ENCODE peak calls at places on chromosomes 6 and 20, in ten cellular contexts. R is mesendoderm, P is dorsolateral prefrontal cortex, G is substantia nigra, U is body of pancreas, E is esophagus squamous epithelium, T is tibial nerve, B is mesenchymal stem cell, S is small intestine, C is HepG2. Y is an unnamed sample.

GRCh38 chr6:80767808-80768207 is 661.3 kb downstream of the BCKDHB start:
- DNase-seq in P (no peak), R (peak), B (peak), E (no peak), G (no peak), T (peak), U (no peak), S (no peak), C (no peak), Y (peak)

GRCh38 chr6:30101423-30101938 is 11.4 kb downstream of the TRIM31 start:
- DNase-seq in B (peak), E (no peak), G (no peak), U (no peak), T (no peak), P (no peak), S (peak), C (peak), R (no peak), Y (no peak)

GRCh38 chr20:15817351-15817750 is 755.9 kb downstream of the KIF16B start:
- DNase-seq in E (no peak), U (no peak), C (no peak), R (no peak), G (no peak), B (no peak), T (no peak), S (no peak), P (no peak), Y (no peak)

GRCh38 chr20:45157977-45158376 is 16.7 kb upstream of the PI3 start:
- DNase-seq in R (no peak), G (no peak), B (peak), E (no peak), T (no peak), C (no peak), P (no peak), U (no peak), S (peak), Y (peak)

GRCh38 chr6:52389626-52390360 is 27.8 kb downstream of the PAQR8 start:
- DNase-seq in U (peak), S (peak), B (peak), T (no peak), G (no peak), R (no peak), C (peak), E (no peak), P (no peak), Y (no peak)

GRCh38 chr20:50788045-50788867 is 6.6 kb upstream of the BCAS4 start:
- DNase-seq in U (peak), E (no peak), S (peak), P (peak), T (no peak), C (peak), B (no peak), G (no peak), R (peak), Y (no peak)

GRCh38 chr6:89007209-89008001 is 44.0 kb upstream of the RNGTT start:
- DNase-seq in E (no peak), U (no peak), R (no peak), S (peak), C (no peak), B (peak), T (no peak), G (no peak), P (no peak), Y (no peak)

GRCh38 chr20:50540620-50541605 is 30.7 kb downstream of the PTPN1 start:
- DNase-seq in R (peak), T (no peak), C (peak), P (no peak), B (peak), S (no peak), E (no peak), U (no peak), G (no peak), Y (no peak)

GRCh38 chr6:47698342-47698787 is at the start of gene ADGRF4:
- DNase-seq in E (no peak), R (no peak), C (no peak), U (no peak), P (no peak), B (peak), G (no peak), T (no peak), S (peak), Y (peak)

GRCh38 chr6:11143394-11144371 is 32.2 kb upstream of the ERVFRD-1 start:
- DNase-seq in U (peak), P (no peak), T (peak), C (peak), G (no peak), R (peak), S (peak), B (peak), E (peak), Y (peak)

GRCh38 chr6:69690986-69691385 is 105.8 kb downstream of the LMBRD1 start:
- DNase-seq in R (no peak), T (no peak), B (no peak), E (no peak), P (no peak), S (no peak), G (no peak), C (no peak), U (no peak), Y (no peak)

GRCh38 chr6:168248148-168248620 is 71.4 kb downstream of the DACT2 start:
- DNase-seq in U (no peak), C (peak), S (no peak), P (no peak), G (no peak), E (no peak), T (no peak), B (peak), R (no peak), Y (no peak)

GRCh38 chr20:57806975-57807374 is 97.2 kb upstream of the PMEPA1 start:
- DNase-seq in U (no peak), P (no peak), T (no peak), R (no peak), S (no peak), C (no peak), G (no peak), B (no peak), E (no peak), Y (no peak)

GRCh38 chr20:57392512-57393271 is 1.5 kb downstream of the RBM38 start:
- DNase-seq in B (no peak), R (no peak), G (no peak), C (no peak), T (no peak), E (no peak), P (no peak), U (no peak), S (peak), Y (no peak)

GRCh38 chr6:127841811-127842210 is 59.0 kb downstream of the THEMIS start:
- DNase-seq in T (no peak), G (no peak), C (no peak), E (no peak), R (no peak), U (no peak), P (no peak), S (no peak), B (peak), Y (no peak)

GRCh38 chr6:18209539-18210197 is 54.4 kb downstream of the KDM1B start:
- DNase-seq in T (no peak), C (peak), S (no peak), P (no peak), B (peak), G (no peak), R (no peak), E (no peak), U (no peak), Y (no peak)

GRCh38 chr20:43681468-43681942 is 14.6 kb downstream of the MYBL2 start:
- DNase-seq in E (no peak), C (no peak), U (peak), S (no peak), G (no peak), R (peak), P (no peak), T (no peak), B (peak), Y (no peak)

GRCh38 chr6:14211596-14211961 is 94.0 kb downstream of the CD83 start:
- DNase-seq in T (no peak), U (peak), P (peak), B (peak), E (peak), C (peak), G (peak), S (peak), R (peak), Y (no peak)

GRCh38 chr20:23114018-23114417 is 27.9 kb upstream of the CD93 start:
- DNase-seq in E (no peak), C (no peak), R (no peak), T (no peak), P (no peak), U (no peak), G (no peak), S (no peak), B (no peak), Y (no peak)

GRCh38 chr20:6164421-6165341 is 41.9 kb upstream of the FERMT1 start:
- DNase-seq in T (no peak), R (peak), E (no peak), P (no peak), G (no peak), C (no peak), S (no peak), U (no peak), B (no peak), Y (no peak)

GRCh38 chr20:64212750-64213149 is 42.8 kb upstream of the PCMTD2 start:
- DNase-seq in C (no peak), P (peak), G (no peak), U (peak), S (no peak), R (no peak), E (no peak), B (peak), T (no peak), Y (no peak)

GRCh38 chr6:42049116-42049809 is 1.1 kb upstream of the TAF8 start:
- DNase-seq in S (no peak), C (no peak), R (no peak), P (no peak), B (no peak), G (no peak), E (no peak), U (peak), T (no peak), Y (no peak)

GRCh38 chr6:34657037-34657306 is 39.6 kb downstream of the ILRUN start:
- DNase-seq in T (no peak), S (no peak), P (no peak), G (no peak), E (no peak), U (no peak), B (no peak), C (no peak), R (no peak), Y (no peak)

GRCh38 chr6:7671581-7671980 is 54.3 kb upstream of the BMP6 start:
- DNase-seq in U (no peak), C (no peak), G (no peak), E (no peak), T (no peak), S (no peak), R (no peak), B (peak), P (no peak), Y (no peak)

GRCh38 chr6:154384196-154384595 is 27.6 kb upstream of the IPCEF1 start:
- DNase-seq in T (no peak), S (no peak), B (no peak), P (no peak), R (no peak), G (no peak), C (no peak), U (no peak), E (no peak), Y (no peak)

GRCh38 chr20:32355417-32355841 is 2.7 kb upstream of the ASXL1 start:
- DNase-seq in T (no peak), S (no peak), R (no peak), E (no peak), U (no peak), G (no peak), B (no peak), C (peak), P (no peak), Y (no peak)

GRCh38 chr6:30781697-30782424 is 37.5 kb upstream of the IER3 start:
- DNase-seq in E (peak), P (peak), U (peak), S (peak), R (peak), B (peak), T (peak), G (peak), C (peak), Y (peak)

GRCh38 chr20:20214757-20215275 is 153.1 kb upstream of the INSM1 start:
- DNase-seq in R (no peak), C (no peak), S (no peak), T (no peak), G (no peak), B (no peak), P (no peak), U (no peak), E (no peak), Y (no peak)

GRCh38 chr20:59300341-59301081 is at the start of gene EDN3:
- DNase-seq in T (no peak), C (no peak), R (no peak), S (peak), B (no peak), E (no peak), U (no peak), G (no peak), P (no peak), Y (no peak)

GRCh38 chr20:50592282-50593004 is 82.3 kb downstream of the PTPN1 start:
- DNase-seq in S (no peak), G (no peak), T (no peak), P (no peak), U (peak), E (no peak), B (no peak), C (no peak), R (no peak), Y (no peak)

GRCh38 chr6:163329991-163330390 is 84.5 kb upstream of the QKI start:
- DNase-seq in C (no peak), G (peak), R (no peak), S (no peak), T (no peak), U (no peak), P (no peak), B (no peak), E (no peak), Y (no peak)

GRCh38 chr6:36504982-36505381 is 42.3 kb downstream of the STK38 start:
- DNase-seq in P (no peak), S (no peak), E (no peak), U (no peak), C (no peak), G (no peak), R (no peak), B (no peak), T (no peak), Y (no peak)

GRCh38 chr20:4490595-4491280 is 231.0 kb upstream of the PRND start:
- DNase-seq in G (no peak), R (no peak), S (no peak), P (no peak), U (no peak), T (no peak), C (no peak), B (no peak), E (no peak), Y (no peak)

GRCh38 chr6:105397987-105398386 is 4.9 kb downstream of the PREP start:
- DNase-seq in G (no peak), E (no peak), C (peak), B (no peak), R (peak), T (no peak), S (no peak), U (no peak), P (peak), Y (no peak)

GRCh38 chr6:43377710-43378229 is 8.3 kb upstream of the ZNF318 start:
- DNase-seq in R (no peak), P (no peak), C (peak), B (no peak), U (no peak), S (no peak), T (no peak), E (no peak), G (no peak), Y (no peak)
- H3K27ac ChIP-seq in R (no peak), P (no peak), C (peak), B (no peak), U (peak), S (no peak), T (no peak), E (no peak), G (no peak), Y (no peak)

DNA sequence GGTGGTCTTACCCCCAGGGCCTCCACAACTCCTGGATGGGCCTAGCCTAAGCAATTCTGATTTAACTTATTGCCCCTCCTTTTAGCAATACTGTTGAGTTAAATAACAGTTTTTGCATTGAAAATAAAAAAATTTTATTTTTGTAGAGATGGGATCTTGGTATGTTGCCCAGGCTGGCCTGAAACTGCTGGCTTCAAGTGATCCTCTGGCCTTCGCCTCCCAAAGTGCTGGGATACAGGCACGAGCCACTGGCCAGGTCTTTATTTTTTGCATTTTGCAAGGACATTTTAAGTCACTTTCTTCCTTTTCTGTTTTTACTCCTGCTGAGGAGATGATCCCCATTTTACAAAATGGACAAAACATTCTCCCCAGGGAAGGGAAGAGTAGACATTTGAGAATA is 20.6 kb downstream of the IGF2R start:
- DNase-seq in S (no peak), E (no peak), G (no peak), T (no peak), U (no peak), P (no peak), R (no peak), B (no peak), C (no peak), Y (no peak)
- H3K27ac ChIP-seq in S (no peak), E (peak), G (no peak), T (no peak), U (no peak), P (no peak), R (no peak), B (peak), C (no peak), Y (peak)

GRCh38 chr6:56961151-56961550 is 6.2 kb downstream of the BEND6 start:
- DNase-seq in U (no peak), E (no peak), T (no peak), C (no peak), R (peak), B (no peak), S (no peak), P (no peak), G (no peak), Y (no peak)
- H3K27ac ChIP-seq in U (no peak), E (no peak), T (no peak), C (no peak), R (no peak), B (no peak), S (no peak), P (no peak), G (no peak), Y (no peak)

DNA sequence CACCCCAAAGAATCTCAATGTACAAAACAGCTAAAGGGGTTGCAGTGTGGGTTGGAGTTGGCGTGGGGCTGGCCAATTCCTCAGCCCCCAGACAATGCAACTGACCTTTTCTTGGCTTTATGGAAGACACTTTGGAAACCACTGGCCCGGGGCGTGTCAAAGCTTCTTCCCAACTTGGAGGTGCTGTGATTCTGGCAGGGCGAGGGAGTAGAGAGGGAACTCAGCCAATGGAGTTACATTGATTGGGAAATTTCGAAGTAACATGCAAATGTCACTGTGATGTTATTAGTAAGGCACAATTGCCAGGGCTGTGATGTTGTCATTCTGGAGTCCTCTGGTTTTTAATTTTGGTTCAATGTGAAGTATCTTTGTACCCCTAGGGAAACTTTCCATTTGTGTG is 41.5 kb upstream of the EPB41L1 start:
- DNase-seq in B (no peak), E (no peak), C (no peak), P (no peak), S (no peak), G (no peak), R (no peak), T (no peak), U (no peak), Y (no peak)
- H3K27ac ChIP-seq in B (no peak), E (peak), C (no peak), P (no peak), S (no peak), G (no peak), R (no peak), T (no peak), U (peak), Y (no peak)